ENCODE peak calls at places on chromosomes 12 and 14, in four cellular contexts. One of them, this sample, is unnamed.

GRCh38 chr14:32635103-32635719 is 303.5 kb upstream of the NPAS3 start:
- DNase-seq in stomach: no peak
- DNase-seq in endothelial cell of umbilical vein: peak
- DNase-seq in H54: no peak
- DNase-seq in this sample: no peak

GRCh38 chr14:74934476-74935339 is 11.6 kb upstream of the RPS6KL1 start:
- DNase-seq in H54: no peak
- DNase-seq in endothelial cell of umbilical vein: no peak
- DNase-seq in stomach: no peak
- DNase-seq in this sample: no peak

GRCh38 chr12:104344682-104345081 is 41.1 kb downstream of the EID3 start:
- DNase-seq in stomach: no peak
- DNase-seq in H54: no peak
- DNase-seq in endothelial cell of umbilical vein: no peak
- DNase-seq in this sample: no peak

GRCh38 chr12:26863515-26863914 is 30.5 kb upstream of the ITPR2 start:
- DNase-seq in endothelial cell of umbilical vein: peak
- DNase-seq in H54: no peak
- DNase-seq in stomach: no peak
- DNase-seq in this sample: no peak

GRCh38 chr12:46071335-46071734 is 81.0 kb upstream of the SCAF11 start:
- DNase-seq in endothelial cell of umbilical vein: no peak
- DNase-seq in stomach: no peak
- DNase-seq in H54: no peak
- DNase-seq in this sample: no peak

GRCh38 chr14:71720978-71721624 is 211.1 kb upstream of the RGS6 start:
- DNase-seq in endothelial cell of umbilical vein: peak
- DNase-seq in stomach: no peak
- DNase-seq in H54: peak
- DNase-seq in this sample: no peak

GRCh38 chr12:12979731-12980259 is 20.3 kb downstream of the HEBP1 start:
- DNase-seq in H54: peak
- DNase-seq in endothelial cell of umbilical vein: peak
- DNase-seq in stomach: no peak
- DNase-seq in this sample: no peak

GRCh38 chr12:89250213-89250612 is 102.1 kb downstream of the DUSP6 start:
- DNase-seq in stomach: no peak
- DNase-seq in endothelial cell of umbilical vein: peak
- DNase-seq in H54: no peak
- DNase-seq in this sample: no peak

GRCh38 chr12:93514853-93515252 is 47.5 kb downstream of the MRPL42 start:
- DNase-seq in endothelial cell of umbilical vein: no peak
- DNase-seq in stomach: no peak
- DNase-seq in H54: peak
- DNase-seq in this sample: no peak

GRCh38 chr12:78494911-78495310 is 369.7 kb upstream of the SYT1 start:
- DNase-seq in stomach: no peak
- DNase-seq in H54: no peak
- DNase-seq in endothelial cell of umbilical vein: no peak
- DNase-seq in this sample: no peak

GRCh38 chr12:78392918-78393317 is 471.7 kb upstream of the SYT1 start:
- DNase-seq in H54: no peak
- DNase-seq in endothelial cell of umbilical vein: peak
- DNase-seq in stomach: no peak
- DNase-seq in this sample: no peak

This sample was measured in prostate gland.